ENCODE peak calls at places on chromosomes 5 and 9, in nine cellular contexts. M is fibroblast of the aortic adventitia, V is ovary, B is tibial nerve, I is lower lobe of right lung, Z is astrocyte, J is AG10803, E is astrocyte of the cerebellum, F is fibroblast of lung. D is an unnamed sample.

GRCh38 chr5:74543162-74543995 is 97.1 kb downstream of the ENC1 start:
- DNase-seq in M (peak; percentile 91), V (peak; percentile 36), B (no peak), I (no peak), Z (peak; percentile 94), J (peak; percentile 93), E (peak; percentile 86), F (peak; percentile 70), D (no peak)

GRCh38 chr5:141814064-141814982 is 63.9 kb downstream of the PCDH1 start:
- DNase-seq in M (peak; percentile 17), V (no peak), B (no peak), I (peak; percentile 71), Z (no peak), J (no peak), E (no peak), F (peak; percentile 8), D (no peak)

GRCh38 chr9:31799953-31800609 is 584.4 kb upstream of the ACO1 start:
- DNase-seq in M (peak; percentile 27), V (no peak), B (no peak), I (no peak), Z (peak; percentile 1), J (no peak), E (peak; percentile 20), F (peak; percentile 11), D (no peak)

GRCh38 chr5:115815693-115816225 is 700 bp downstream of the CDO1 start:
- DNase-seq in M (no peak), V (peak; percentile 54), B (peak; percentile 37), I (no peak), Z (peak; percentile 1), J (no peak), E (no peak), F (peak; percentile 19), D (peak; percentile 91)

GRCh38 chr5:150081541-150082283 is 4.6 kb downstream of the CSF1R start:
- DNase-seq in M (no peak), V (peak; percentile 75), B (peak; percentile 48), I (peak; percentile 90), Z (no peak), J (no peak), E (no peak), F (peak; percentile 43), D (no peak)

GRCh38 chr5:13251623-13252367 is 692.7 kb downstream of the DNAH5 start:
- DNase-seq in M (peak; percentile 69), V (no peak), B (no peak), I (no peak), Z (peak; percentile 81), J (no peak), E (no peak), F (no peak), D (no peak)

GRCh38 chr9:16830806-16831205 is 39.7 kb downstream of the BNC2 start:
- DNase-seq in M (no peak), V (no peak), B (no peak), I (no peak), Z (no peak), J (no peak), E (no peak), F (no peak), D (no peak)

GRCh38 chr5:87769137-87769536 is 356.4 kb upstream of the CCNH start:
- DNase-seq in M (no peak), V (no peak), B (no peak), I (no peak), Z (no peak), J (no peak), E (no peak), F (no peak), D (no peak)

GRCh38 chr9:111599092-111599947 is at the start of gene PTGR1:
- DNase-seq in M (peak; percentile 86), V (peak; percentile 89), B (peak; percentile 66), I (peak; percentile 90), Z (peak; percentile 85), J (peak; percentile 86), E (peak; percentile 51), F (peak; percentile 87), D (no peak)

GRCh38 chr5:141843156-141843927 is 34.9 kb downstream of the PCDH1 start:
- DNase-seq in M (peak; percentile 29), V (no peak), B (no peak), I (no peak), Z (peak; percentile 22), J (peak; percentile 26), E (no peak), F (no peak), D (no peak)

GRCh38 chr9:95726756-95727155 is 148.7 kb upstream of the ERCC6L2 start:
- DNase-seq in M (peak; percentile 74), V (no peak), B (no peak), I (no peak), Z (peak; percentile 34), J (peak; percentile 59), E (peak; percentile 45), F (peak; percentile 77), D (no peak)

GRCh38 chr5:159353661-159354252 is 23.5 kb upstream of the IL12B start:
- DNase-seq in M (peak; percentile 39), V (no peak), B (no peak), I (no peak), Z (peak; percentile 47), J (no peak), E (peak; percentile 13), F (peak; percentile 60), D (no peak)

GRCh38 chr9:4725706-4726442 is 15.1 kb downstream of the AK3 start:
- DNase-seq in M (no peak), V (no peak), B (no peak), I (no peak), Z (peak; percentile 37), J (no peak), E (no peak), F (no peak), D (no peak)

GRCh38 chr9:101115062-101115461 is 86.5 kb downstream of the PLPPR1 start:
- DNase-seq in M (no peak), V (no peak), B (no peak), I (no peak), Z (no peak), J (no peak), E (no peak), F (no peak), D (no peak)

GRCh38 chr9:101117091-101117490 is 88.6 kb downstream of the PLPPR1 start:
- DNase-seq in M (no peak), V (no peak), B (no peak), I (no peak), Z (no peak), J (no peak), E (no peak), F (no peak), D (no peak)

GRCh38 chr9:101121836-101122399 is 93.4 kb downstream of the PLPPR1 start:
- DNase-seq in M (no peak), V (no peak), B (no peak), I (no peak), Z (no peak), J (no peak), E (no peak), F (no peak), D (no peak)

GRCh38 chr9:101114317-101114716 is 85.8 kb downstream of the PLPPR1 start:
- DNase-seq in M (no peak), V (no peak), B (no peak), I (no peak), Z (no peak), J (no peak), E (no peak), F (no peak), D (no peak)

DNA sequence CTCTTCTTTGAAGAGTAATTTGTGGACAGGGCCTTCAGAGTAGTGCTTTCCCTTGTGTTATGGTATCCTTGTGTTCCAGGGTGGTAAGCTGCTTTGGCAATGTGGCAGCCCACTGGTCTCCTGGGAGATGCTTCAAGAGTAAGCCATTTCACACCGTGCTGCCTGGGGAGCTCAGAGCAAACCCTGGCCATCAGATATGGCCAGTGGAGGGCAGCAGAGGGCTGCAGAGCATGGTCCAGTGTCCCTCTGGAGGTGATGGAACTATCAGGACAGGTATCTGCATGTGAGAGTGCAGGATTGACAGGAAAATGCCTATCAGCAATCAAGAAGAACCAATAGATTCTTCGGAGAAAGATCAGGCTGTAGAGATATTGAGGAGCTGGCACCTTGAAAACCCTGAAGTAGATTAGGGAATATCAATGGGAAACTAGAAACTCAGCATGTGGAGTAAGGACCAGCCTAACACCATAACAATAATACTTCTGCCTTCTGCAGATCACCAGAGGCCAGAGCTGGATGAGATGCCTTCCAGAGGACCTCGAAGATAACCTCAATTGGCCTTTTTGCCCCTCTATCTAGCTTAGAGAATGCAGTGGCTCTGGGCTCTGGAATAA is 90.8 kb downstream of the PLPPR1 start:
- DNase-seq in M (peak; percentile 0), V (no peak), B (no peak), I (peak; percentile 52), Z (no peak), J (peak; percentile 6), E (no peak), F (no peak), D (no peak)
- TF ChIP-seq CTCF in M (peak; percentile 54), V (no peak), B (no peak), I (peak; percentile 64), Z (peak; percentile 44), J (peak; percentile 61), E (peak; percentile 79), F (no peak), D (peak; percentile 77)

GRCh38 chr9:70563010-70563409 is 148.6 kb upstream of the KLF9 start:
- DNase-seq in M (no peak), V (no peak), B (no peak), I (no peak), Z (no peak), J (no peak), E (no peak), F (no peak), D (no peak)
- TF ChIP-seq CTCF in M (no peak), V (no peak), B (no peak), I (no peak), Z (no peak), J (no peak), E (no peak), F (no peak), D (no peak)

GRCh38 chr5:42522783-42523182 is 99.5 kb downstream of the GHR start:
- DNase-seq in M (no peak), V (no peak), B (no peak), I (no peak), Z (no peak), J (no peak), E (no peak), F (no peak), D (no peak)
- TF ChIP-seq CTCF in M (no peak), V (no peak), B (no peak), I (no peak), Z (no peak), J (no peak), E (no peak), F (no peak), D (no peak)

DNA sequence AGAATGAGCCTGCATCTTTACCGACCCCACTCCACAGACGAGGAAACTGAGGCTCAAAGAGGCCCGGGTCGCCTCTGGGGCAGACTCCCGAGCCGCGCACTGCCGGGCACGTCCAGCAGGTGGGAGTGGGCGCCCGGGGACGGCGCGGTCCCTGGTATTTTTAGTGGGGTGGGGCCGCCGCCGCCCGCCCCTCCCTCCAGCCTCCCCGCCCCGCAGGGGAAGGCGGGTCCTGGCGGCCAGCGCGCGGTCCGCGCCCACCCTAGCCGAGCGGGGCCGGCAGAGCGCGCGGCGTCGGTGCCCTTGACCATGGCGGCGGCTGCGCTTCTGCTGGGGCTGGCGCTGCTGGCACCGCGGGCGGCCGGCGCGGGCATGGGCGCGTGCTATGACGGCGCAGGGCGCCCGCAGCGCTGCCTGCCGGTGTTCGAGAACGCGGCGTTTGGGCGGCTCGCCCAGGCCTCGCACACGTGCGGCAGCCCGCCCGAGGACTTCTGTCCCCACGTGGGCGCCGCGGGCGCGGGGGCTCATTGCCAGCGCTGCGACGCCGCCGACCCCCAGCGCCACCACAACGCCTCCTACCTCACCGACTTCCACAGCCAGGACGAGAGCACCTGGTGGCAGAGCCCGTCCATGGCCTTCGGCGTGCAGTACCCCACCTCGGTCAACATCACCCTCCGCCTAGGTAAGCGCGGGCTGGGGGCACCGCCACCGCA is at the start of gene LAMC3:
- DNase-seq in M (no peak), V (no peak), B (no peak), I (no peak), Z (no peak), J (no peak), E (no peak), F (no peak), D (no peak)
- TF ChIP-seq CTCF in M (peak; percentile 49), V (no peak), B (no peak), I (peak; percentile 40), Z (no peak), J (peak; percentile 27), E (peak; percentile 30), F (peak; percentile 39), D (peak; percentile 78)

D was measured in chondrocyte.